ENCODE peak calls at places on chromosomes 16 and 17, in seven cellular contexts. One of them, this sample, is unnamed.
A peak's percentile ranks its signal among the peaks of the same experiment; 100 is the strongest.

GRCh38 chr16:61295311-61295710 is 740.9 kb downstream of the CDH8 start:
- DNase-seq in kidney: no peak
- DNase-seq in left lung: no peak
- DNase-seq in T-helper 1 cell: no peak
- DNase-seq in AG08396: no peak
- DNase-seq in spleen: no peak
- DNase-seq in T-helper 17 cell: no peak
- DNase-seq in this sample: no peak

GRCh38 chr17:76447931-76448652 is 4.9 kb downstream of the UBE2O start:
- DNase-seq in spleen: no peak
- DNase-seq in T-helper 17 cell: no peak
- DNase-seq in kidney: no peak
- DNase-seq in left lung: no peak
- DNase-seq in AG08396: no peak
- DNase-seq in T-helper 1 cell: no peak
- DNase-seq in this sample: no peak

GRCh38 chr17:44308865-44309264 is 464 bp downstream of the RUNDC3A start:
- DNase-seq in left lung: no peak
- DNase-seq in T-helper 17 cell: no peak
- DNase-seq in T-helper 1 cell: no peak
- DNase-seq in kidney: peak; percentile 75
- DNase-seq in spleen: peak; percentile 76
- DNase-seq in AG08396: no peak
- DNase-seq in this sample: no peak

GRCh38 chr17:4127555-4127954 is 15.3 kb downstream of the ZZEF1 start:
- DNase-seq in kidney: no peak
- DNase-seq in T-helper 17 cell: no peak
- DNase-seq in T-helper 1 cell: no peak
- DNase-seq in spleen: no peak
- DNase-seq in AG08396: no peak
- DNase-seq in left lung: no peak
- DNase-seq in this sample: no peak

GRCh38 chr17:4530799-4531730 is 24.1 kb downstream of the MYBBP1A start:
- DNase-seq in kidney: no peak
- DNase-seq in spleen: no peak
- DNase-seq in T-helper 17 cell: no peak
- DNase-seq in left lung: no peak
- DNase-seq in AG08396: no peak
- DNase-seq in T-helper 1 cell: no peak
- DNase-seq in this sample: no peak

GRCh38 chr16:84514295-84514873 is 9.9 kb upstream of the MEAK7 start:
- DNase-seq in kidney: no peak
- DNase-seq in T-helper 1 cell: no peak
- DNase-seq in spleen: no peak
- DNase-seq in left lung: no peak
- DNase-seq in T-helper 17 cell: no peak
- DNase-seq in AG08396: no peak
- DNase-seq in this sample: no peak

GRCh38 chr16:80144191-80144590 is 396.6 kb upstream of the DYNLRB2 start:
- DNase-seq in T-helper 17 cell: no peak
- DNase-seq in kidney: no peak
- DNase-seq in spleen: no peak
- DNase-seq in left lung: no peak
- DNase-seq in AG08396: no peak
- DNase-seq in T-helper 1 cell: no peak
- DNase-seq in this sample: no peak

GRCh38 chr17:63826468-63827001 is 696 bp upstream of the PSMC5 start:
- DNase-seq in AG08396: peak; percentile 36
- DNase-seq in T-helper 1 cell: no peak
- DNase-seq in kidney: peak; percentile 71
- DNase-seq in spleen: no peak
- DNase-seq in left lung: no peak
- DNase-seq in T-helper 17 cell: no peak
- DNase-seq in this sample: no peak

GRCh38 chr17:21008992-21009671 is 33.7 kb downstream of the USP22 start:
- DNase-seq in AG08396: no peak
- DNase-seq in T-helper 1 cell: no peak
- DNase-seq in T-helper 17 cell: no peak
- DNase-seq in left lung: no peak
- DNase-seq in spleen: peak; percentile 12
- DNase-seq in kidney: peak; percentile 9
- DNase-seq in this sample: no peak

This sample was measured in activated T-helper 2 cell treated with anti-CD3 and anti-CD28 coated beads, Interferon-gamma antibody, Interleukin-2, Interleukin-4, amounts not matched to agents 10 μg/mL and 5 μg/mL and 100 μg/mL, durations not matched to agents 14 hours and 24 hours and 36 hours.